ENCODE peak calls at places on chromosomes 4 and X, in four cellular contexts. Y is GM13976, H is NCI-H1092, Z is T-helper 2 cell. N is an unnamed sample.

GRCh38 chr4:589219-589963 is 13.3 kb upstream of the TMEM271 start:
- DNase-seq in Y (no peak), H (no peak), Z (no peak), N (no peak)

GRCh38 chrX:63250253-63250868 is 100.8 kb downstream of the SPIN4 start:
- DNase-seq in H (no peak), Y (peak), Z (no peak), N (peak)

GRCh38 chrX:15843960-15844359 is 10.7 kb downstream of the AP1S2 start:
- DNase-seq in H (no peak), Y (no peak), Z (no peak), N (no peak)

GRCh38 chr4:24137963-24138601 is 248.2 kb upstream of the PPARGC1A start:
- DNase-seq in H (peak), Y (no peak), Z (no peak), N (no peak)

GRCh38 chr4:93203708-93204107 is 624.8 kb upstream of the ATOH1 start:
- DNase-seq in H (no peak), Z (no peak), Y (no peak), N (no peak)

GRCh38 chrX:136192839-136193414 is 45.6 kb downstream of the FHL1 start:
- DNase-seq in Z (no peak), H (no peak), Y (no peak), N (no peak)

GRCh38 chr4:121156822-121157769 is 7.0 kb downstream of the TNIP3 start:
- DNase-seq in Y (peak), H (no peak), Z (no peak), N (peak)

GRCh38 chr4:39548425-39549067 is 21.3 kb upstream of the UGDH start:
- DNase-seq in Y (no peak), H (no peak), Z (no peak), N (no peak)

GRCh38 chrX:85573801-85574200 is 194.3 kb upstream of the POF1B start:
- DNase-seq in H (no peak), Y (no peak), Z (no peak), N (no peak)

GRCh38 chr4:183541081-183542045 is 36.5 kb downstream of the ING2 start:
- DNase-seq in Z (no peak), Y (no peak), H (no peak), N (no peak)

GRCh38 chr4:38177792-38178665 is 217.8 kb downstream of the PTTG2 start:
- DNase-seq in Z (no peak), Y (no peak), H (peak), N (no peak)

GRCh38 chrX:136909119-136909705 is 28.7 kb upstream of the RBMX start:
- DNase-seq in H (peak), Z (peak), Y (peak), N (peak)

GRCh38 chrX:118216488-118216887 is 99.9 kb upstream of the KLHL13 start:
- DNase-seq in Z (no peak), Y (no peak), H (peak), N (no peak)

GRCh38 chrX:131279617-131280016 is 9.5 kb downstream of the IGSF1 start:
- DNase-seq in H (no peak), Y (no peak), Z (no peak), N (no peak)

GRCh38 chr4:40842318-40842717 is 92.6 kb downstream of the NSUN7 start:
- DNase-seq in H (peak), Z (no peak), Y (no peak), N (no peak)

GRCh38 chr4:37002625-37003024 is 241.9 kb upstream of the NWD2 start:
- DNase-seq in Y (no peak), H (no peak), Z (no peak), N (no peak)

GRCh38 chr4:137312257-137312656 is 220.0 kb downstream of the PCDH18 start:
- DNase-seq in Y (no peak), H (no peak), Z (no peak), N (no peak)

GRCh38 chr4:112813790-112814189 is 176.8 kb downstream of the LARP7 start:
- DNase-seq in Z (no peak), H (no peak), Y (peak), N (peak)

GRCh38 chrX:6053126-6053625 is 175.5 kb downstream of the NLGN4X start:
- DNase-seq in Y (no peak), Z (no peak), H (peak), N (no peak)

N was measured in GM06990.